ENCODE peak calls at places on chromosome 1, in five cellular contexts. One of them, this sample, is unnamed.

GRCh38 chr1:59765036-59765730 is 49.6 kb upstream of the HOOK1 start:
- DNase-seq in stomach: no peak
- DNase-seq in heart left ventricle: no peak
- DNase-seq in DND-41: no peak
- DNase-seq in astrocyte of the cerebellum: no peak
- DNase-seq in this sample: no peak

GRCh38 chr1:195580988-195581387 is 1027.3 kb downstream of the KCNT2 start:
- DNase-seq in stomach: no peak
- DNase-seq in heart left ventricle: no peak
- DNase-seq in DND-41: no peak
- DNase-seq in astrocyte of the cerebellum: no peak
- DNase-seq in this sample: no peak

GRCh38 chr1:77271851-77272250 is 10.0 kb upstream of the AK5 start:
- DNase-seq in stomach: no peak
- DNase-seq in heart left ventricle: no peak
- DNase-seq in DND-41: no peak
- DNase-seq in astrocyte of the cerebellum: peak; percentile 39
- DNase-seq in this sample: no peak

GRCh38 chr1:15345711-15346355 is 63.9 kb upstream of the EFHD2 start:
- DNase-seq in stomach: peak; percentile 72
- DNase-seq in heart left ventricle: peak; percentile 45
- DNase-seq in DND-41: no peak
- DNase-seq in astrocyte of the cerebellum: no peak
- DNase-seq in this sample: peak; percentile 22

GRCh38 chr1:151058682-151059341 is 610 bp downstream of the CDC42SE1 start:
- DNase-seq in stomach: peak; percentile 88
- DNase-seq in heart left ventricle: peak; percentile 27
- DNase-seq in DND-41: peak; percentile 15
- DNase-seq in astrocyte of the cerebellum: no peak
- DNase-seq in this sample: no peak

GRCh38 chr1:159889821-159890252 is 10.1 kb downstream of the CFAP45 start:
- DNase-seq in stomach: no peak
- DNase-seq in heart left ventricle: peak; percentile 67
- DNase-seq in DND-41: no peak
- DNase-seq in astrocyte of the cerebellum: peak; percentile 87
- DNase-seq in this sample: peak; percentile 66

GRCh38 chr1:5916572-5917280 is 75.5 kb downstream of the NPHP4 start:
- DNase-seq in stomach: no peak
- DNase-seq in heart left ventricle: no peak
- DNase-seq in DND-41: no peak
- DNase-seq in astrocyte of the cerebellum: no peak
- DNase-seq in this sample: no peak

GRCh38 chr1:215104283-215104682 is 21.7 kb downstream of the KCNK2 start:
- DNase-seq in stomach: no peak
- DNase-seq in heart left ventricle: no peak
- DNase-seq in DND-41: no peak
- DNase-seq in astrocyte of the cerebellum: no peak
- DNase-seq in this sample: no peak

GRCh38 chr1:176692431-176692830 is 229.5 kb downstream of the PAPPA2 start:
- DNase-seq in stomach: no peak
- DNase-seq in heart left ventricle: peak; percentile 85
- DNase-seq in DND-41: no peak
- DNase-seq in astrocyte of the cerebellum: no peak
- DNase-seq in this sample: no peak

GRCh38 chr1:42931911-42932422 is 26.7 kb downstream of the SLC2A1 start:
- DNase-seq in stomach: peak; percentile 83
- DNase-seq in heart left ventricle: peak; percentile 50
- DNase-seq in DND-41: peak; percentile 88
- DNase-seq in astrocyte of the cerebellum: no peak
- DNase-seq in this sample: peak; percentile 85

GRCh38 chr1:65164633-65165032 is 16.6 kb downstream of the AK4 start:
- DNase-seq in stomach: no peak
- DNase-seq in heart left ventricle: no peak
- DNase-seq in DND-41: no peak
- DNase-seq in astrocyte of the cerebellum: no peak
- DNase-seq in this sample: no peak

GRCh38 chr1:180462099-180462498 is 40.3 kb downstream of the ACBD6 start:
- DNase-seq in stomach: no peak
- DNase-seq in heart left ventricle: no peak
- DNase-seq in DND-41: no peak
- DNase-seq in astrocyte of the cerebellum: no peak
- DNase-seq in this sample: no peak

GRCh38 chr1:239268941-239269340 is 117.4 kb upstream of the CHRM3 start:
- DNase-seq in stomach: no peak
- DNase-seq in heart left ventricle: no peak
- DNase-seq in DND-41: no peak
- DNase-seq in astrocyte of the cerebellum: no peak
- DNase-seq in this sample: no peak

GRCh38 chr1:19670787-19671186 is 6.1 kb downstream of the HTR6 start:
- DNase-seq in stomach: no peak
- DNase-seq in heart left ventricle: no peak
- DNase-seq in DND-41: no peak
- DNase-seq in astrocyte of the cerebellum: no peak
- DNase-seq in this sample: no peak

GRCh38 chr1:172746091-172746949 is 87.4 kb downstream of the FASLG start:
- DNase-seq in stomach: no peak
- DNase-seq in heart left ventricle: no peak
- DNase-seq in DND-41: peak; percentile 81
- DNase-seq in astrocyte of the cerebellum: peak; percentile 98
- DNase-seq in this sample: peak; percentile 77

GRCh38 chr1:167077868-167078210 is 12.3 kb downstream of the GPA33 start:
- DNase-seq in stomach: no peak
- DNase-seq in heart left ventricle: no peak
- DNase-seq in DND-41: no peak
- DNase-seq in astrocyte of the cerebellum: no peak
- DNase-seq in this sample: no peak

GRCh38 chr1:11841245-11842153 is 6.1 kb downstream of the NPPA start:
- DNase-seq in stomach: no peak
- DNase-seq in heart left ventricle: no peak
- DNase-seq in DND-41: no peak
- DNase-seq in astrocyte of the cerebellum: no peak
- DNase-seq in this sample: no peak

GRCh38 chr1:21028520-21029145 is 148.1 kb downstream of the EIF4G3 start:
- DNase-seq in stomach: no peak
- DNase-seq in heart left ventricle: no peak
- DNase-seq in DND-41: no peak
- DNase-seq in astrocyte of the cerebellum: no peak
- DNase-seq in this sample: no peak

GRCh38 chr1:61757945-61758344 is 15.7 kb downstream of the PATJ start:
- DNase-seq in stomach: no peak
- DNase-seq in heart left ventricle: no peak
- DNase-seq in DND-41: no peak
- DNase-seq in astrocyte of the cerebellum: no peak
- DNase-seq in this sample: no peak

GRCh38 chr1:2413495-2414296 is 1.3 kb upstream of the PEX10 start:
- DNase-seq in stomach: no peak
- DNase-seq in heart left ventricle: no peak
- DNase-seq in DND-41: no peak
- DNase-seq in astrocyte of the cerebellum: no peak
- DNase-seq in this sample: no peak

GRCh38 chr1:178238722-178239510 is 145.0 kb downstream of the RASAL2 start:
- DNase-seq in stomach: no peak
- DNase-seq in heart left ventricle: no peak
- DNase-seq in DND-41: no peak
- DNase-seq in astrocyte of the cerebellum: peak; percentile 92
- DNase-seq in this sample: no peak

GRCh38 chr1:209455133-209455532 is 128.4 kb upstream of the CAMK1G start:
- DNase-seq in stomach: no peak
- DNase-seq in heart left ventricle: no peak
- DNase-seq in DND-41: no peak
- DNase-seq in astrocyte of the cerebellum: no peak
- DNase-seq in this sample: no peak

GRCh38 chr1:232267092-232267836 is 362.7 kb downstream of the SIPA1L2 start:
- DNase-seq in stomach: no peak
- DNase-seq in heart left ventricle: no peak
- DNase-seq in DND-41: no peak
- DNase-seq in astrocyte of the cerebellum: no peak
- DNase-seq in this sample: no peak

GRCh38 chr1:9245230-9245619 is 10.7 kb downstream of the H6PD start:
- DNase-seq in stomach: no peak
- DNase-seq in heart left ventricle: no peak
- DNase-seq in DND-41: no peak
- DNase-seq in astrocyte of the cerebellum: no peak
- DNase-seq in this sample: no peak

GRCh38 chr1:246788895-246789338 is 64.7 kb downstream of the SCCPDH start:
- DNase-seq in stomach: no peak
- DNase-seq in heart left ventricle: no peak
- DNase-seq in DND-41: no peak
- DNase-seq in astrocyte of the cerebellum: no peak
- DNase-seq in this sample: no peak

GRCh38 chr1:234721476-234722266 is 111.7 kb upstream of the IRF2BP2 start:
- DNase-seq in stomach: peak; percentile 78
- DNase-seq in heart left ventricle: peak; percentile 72
- DNase-seq in DND-41: no peak
- DNase-seq in astrocyte of the cerebellum: peak; percentile 93
- DNase-seq in this sample: no peak

GRCh38 chr1:93967276-93967675 is 58.0 kb upstream of the GCLM start:
- DNase-seq in stomach: no peak
- DNase-seq in heart left ventricle: no peak
- DNase-seq in DND-41: no peak
- DNase-seq in astrocyte of the cerebellum: no peak
- DNase-seq in this sample: no peak

GRCh38 chr1:165895451-165895871 is 68.0 kb downstream of the UCK2 start:
- DNase-seq in stomach: no peak
- DNase-seq in heart left ventricle: no peak
- DNase-seq in DND-41: no peak
- DNase-seq in astrocyte of the cerebellum: no peak
- DNase-seq in this sample: no peak

DNA sequence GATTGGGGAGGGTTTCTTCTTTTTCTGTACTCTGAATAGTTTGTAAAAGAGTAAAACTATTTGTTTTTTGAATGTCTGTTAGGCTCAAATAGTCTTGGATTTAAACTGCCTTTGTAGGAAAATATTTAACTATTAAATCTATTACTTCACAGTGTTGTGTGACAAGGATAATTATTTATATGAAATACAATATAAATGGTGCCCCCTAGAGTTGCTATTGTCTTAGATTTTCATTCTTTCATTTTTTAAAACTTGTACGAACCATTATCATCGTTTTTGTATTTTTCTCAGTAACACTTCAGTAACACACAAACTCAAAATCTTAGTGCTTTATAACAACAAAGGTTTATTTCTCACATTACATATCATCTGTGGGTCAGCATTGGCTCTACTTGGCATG is 37.4 kb downstream of the C1orf185 start:
- DNase-seq in stomach: no peak
- DNase-seq in heart left ventricle: no peak
- DNase-seq in DND-41: no peak
- DNase-seq in astrocyte of the cerebellum: no peak
- DNase-seq in this sample: no peak
- TF ChIP-seq CTCF in stomach: no peak
- TF ChIP-seq CTCF in heart left ventricle: no peak
- TF ChIP-seq CTCF in DND-41: peak; percentile 35
- TF ChIP-seq CTCF in astrocyte of the cerebellum: no peak
- TF ChIP-seq CTCF in this sample: no peak

DNA sequence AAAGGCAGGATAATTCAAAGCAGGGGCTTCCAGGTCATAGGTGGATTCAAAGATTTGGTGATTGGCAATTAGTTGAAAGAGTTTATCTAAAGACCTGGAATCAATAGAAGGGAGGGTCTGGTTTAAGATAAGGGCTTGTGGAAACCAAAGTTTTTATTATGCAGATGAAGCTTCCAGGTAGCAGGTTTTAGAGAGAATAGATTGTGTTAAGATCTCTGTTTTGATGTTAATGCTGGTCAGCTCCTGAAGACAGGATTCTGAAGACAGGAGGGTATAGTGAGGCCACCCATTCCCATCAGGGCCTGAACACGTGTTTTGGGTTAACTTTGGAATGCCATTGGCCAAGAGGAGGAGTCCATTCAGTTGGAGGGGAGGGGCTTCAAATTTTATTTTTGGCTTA is 6.1 kb upstream of the PTBP2 start:
- DNase-seq in stomach: no peak
- DNase-seq in heart left ventricle: no peak
- DNase-seq in DND-41: no peak
- DNase-seq in astrocyte of the cerebellum: no peak
- DNase-seq in this sample: no peak
- H3K4me3 ChIP-seq in stomach: no peak overlapping the region
- H3K4me3 ChIP-seq in heart left ventricle: no peak overlapping the region
- H3K4me3 ChIP-seq in DND-41: no peak overlapping the region
- H3K4me3 ChIP-seq in astrocyte of the cerebellum: no peak overlapping the region
- H3K4me3 ChIP-seq in this sample: no peak overlapping the region

GRCh38 chr1:33094971-33095604 is 14.1 kb downstream of the AZIN2 start:
- DNase-seq in stomach: peak; percentile 70
- DNase-seq in heart left ventricle: peak; percentile 43
- DNase-seq in DND-41: no peak
- DNase-seq in astrocyte of the cerebellum: peak; percentile 59
- DNase-seq in this sample: no peak

GRCh38 chr1:33097137-33097611 is 16.2 kb downstream of the AZIN2 start:
- DNase-seq in stomach: no peak
- DNase-seq in heart left ventricle: no peak
- DNase-seq in DND-41: no peak
- DNase-seq in astrocyte of the cerebellum: no peak
- DNase-seq in this sample: no peak

GRCh38 chr1:33098371-33098770 is 17.4 kb downstream of the AZIN2 start:
- DNase-seq in stomach: no peak
- DNase-seq in heart left ventricle: no peak
- DNase-seq in DND-41: peak; percentile 23
- DNase-seq in astrocyte of the cerebellum: peak; percentile 84
- DNase-seq in this sample: no peak

GRCh38 chr1:33097762-33098161 is 16.8 kb downstream of the AZIN2 start:
- DNase-seq in stomach: no peak
- DNase-seq in heart left ventricle: no peak
- DNase-seq in DND-41: no peak
- DNase-seq in astrocyte of the cerebellum: no peak
- DNase-seq in this sample: no peak

DNA sequence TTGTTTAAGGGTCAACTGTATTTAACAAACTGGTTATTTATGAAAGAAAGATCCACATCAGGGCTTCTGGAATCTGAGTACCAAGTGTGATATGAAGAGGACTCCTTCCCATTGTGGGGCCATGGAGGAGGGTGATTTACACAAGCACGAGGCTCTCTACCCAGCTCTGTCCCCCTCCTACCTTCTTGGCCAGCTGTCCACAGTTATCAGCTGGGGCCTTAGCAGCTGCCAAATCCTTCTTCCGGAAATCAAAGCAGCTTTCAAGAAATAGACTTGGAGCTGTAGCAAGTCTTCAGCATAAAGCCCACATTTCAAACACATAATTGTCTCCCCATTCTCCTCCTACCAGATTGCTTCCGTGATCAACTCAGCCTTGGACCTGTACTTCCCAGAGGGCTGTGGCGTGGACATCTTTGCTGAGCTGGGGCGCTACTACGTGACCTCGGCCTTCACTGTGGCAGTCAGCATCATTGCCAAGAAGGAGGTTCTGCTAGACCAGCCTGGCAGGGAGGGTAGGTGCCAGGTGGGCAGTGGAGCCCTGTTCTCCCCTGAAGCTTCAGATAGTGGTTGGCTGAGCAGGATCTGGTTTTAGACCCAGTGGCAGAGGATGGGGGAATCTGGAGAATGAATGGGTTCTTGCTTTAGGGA is 15.5 kb downstream of the AZIN2 start:
- DNase-seq in stomach: peak; percentile 39
- DNase-seq in heart left ventricle: no peak
- DNase-seq in DND-41: no peak
- DNase-seq in astrocyte of the cerebellum: no peak
- DNase-seq in this sample: no peak
- TF ChIP-seq CTCF in stomach: no peak
- TF ChIP-seq CTCF in heart left ventricle: no peak
- TF ChIP-seq CTCF in DND-41: no peak
- TF ChIP-seq CTCF in astrocyte of the cerebellum: no peak
- TF ChIP-seq CTCF in this sample: no peak

GRCh38 chr1:168172250-168172915 is 6.4 kb upstream of the TIPRL start:
- DNase-seq in stomach: no peak
- DNase-seq in heart left ventricle: no peak
- DNase-seq in DND-41: no peak
- DNase-seq in astrocyte of the cerebellum: no peak
- DNase-seq in this sample: no peak

GRCh38 chr1:168170552-168171508 is 7.9 kb upstream of the TIPRL start:
- DNase-seq in stomach: no peak
- DNase-seq in heart left ventricle: no peak
- DNase-seq in DND-41: no peak
- DNase-seq in astrocyte of the cerebellum: no peak
- DNase-seq in this sample: no peak
- H3K4me3 ChIP-seq in stomach: no peak overlapping the region
- H3K4me3 ChIP-seq in heart left ventricle: no peak overlapping the region
- H3K4me3 ChIP-seq in DND-41: no peak overlapping the region
- H3K4me3 ChIP-seq in astrocyte of the cerebellum: no peak overlapping the region
- H3K4me3 ChIP-seq in this sample: no peak overlapping the region

This sample was measured in GM12864.